ENCODE peak calls at places on chromosome 21, in nine cellular contexts. Z is GM23338, A is fibroblast of lung, X is OCI-LY7, L is IMR-90, F is GM23248, Q is neural progenitor cell, K is PC-3, D is hepatocyte. G is an unnamed sample. For H4K20me1, the result is how much of the 10 kb centered on the place peaks cover.

GRCh38 chr21:17370263-17370662 is 142.6 kb upstream of the CXADR start:
- DNase-seq in A (no peak), L (no peak), D (peak), F (no peak), Z (peak), K (peak), X (no peak), Q (no peak), G (no peak)

GRCh38 chr21:31279986-31280385 is 64.1 kb downstream of the TIAM1 start:
- DNase-seq in K (no peak), L (peak), D (no peak), X (no peak), F (no peak), A (no peak), Z (no peak), Q (no peak), G (no peak)

GRCh38 chr21:41851090-41851790 is 27.9 kb downstream of the PRDM15 start:
- DNase-seq in L (no peak), X (no peak), Q (no peak), D (no peak), K (no peak), Z (no peak), A (no peak), F (no peak), G (no peak)

GRCh38 chr21:32611471-32611997 is 643 bp downstream of the CFAP298 start:
- DNase-seq in K (peak), Q (peak), D (peak), L (peak), A (no peak), Z (peak), F (peak), X (peak), G (peak)

GRCh38 chr21:30168086-30168485 is 1.5 kb upstream of the CLDN17 start:
- DNase-seq in A (no peak), D (no peak), F (no peak), X (no peak), Z (no peak), K (peak), Q (no peak), L (no peak), G (no peak)

GRCh38 chr21:42003051-42003461 is 7.1 kb downstream of the ZBTB21 start:
- DNase-seq in Z (no peak), L (peak), Q (no peak), K (peak), A (no peak), X (no peak), F (peak), D (no peak), G (no peak)

GRCh38 chr21:38474796-38475195 is 23.5 kb downstream of the ERG start:
- DNase-seq in K (no peak), Q (no peak), Z (no peak), X (no peak), A (no peak), L (no peak), D (no peak), F (no peak), G (no peak)

GRCh38 chr21:18244721-18245486 is at the start of gene CHODL:
- DNase-seq in Z (peak), L (no peak), K (no peak), F (no peak), Q (peak), D (peak), X (no peak), A (peak), G (no peak)

GRCh38 chr21:36751383-36751782 is 52.5 kb downstream of the SIM2 start:
- DNase-seq in X (no peak), A (no peak), F (no peak), Q (no peak), L (no peak), K (no peak), D (no peak), Z (peak), G (no peak)

GRCh38 chr21:38315155-38315554 is 58.4 kb downstream of the KCNJ15 start:
- DNase-seq in Z (no peak), D (no peak), X (no peak), F (no peak), Q (no peak), K (no peak), A (no peak), L (no peak), G (no peak)

GRCh38 chr21:38479641-38480515 is 18.4 kb downstream of the ERG start:
- DNase-seq in F (no peak), Z (no peak), K (no peak), X (no peak), Q (no peak), L (no peak), D (no peak), A (no peak), G (no peak)

GRCh38 chr21:36321325-36322082 is 1.5 kb downstream of the MORC3 start:
- DNase-seq in A (peak), D (peak), K (peak), L (peak), X (peak), Q (peak), F (peak), Z (peak), G (peak)

GRCh38 chr21:16084776-16085364 is 355.1 kb downstream of the USP25 start:
- DNase-seq in X (no peak), F (peak), L (peak), Z (no peak), A (peak), Q (no peak), K (peak), D (no peak), G (no peak)

GRCh38 chr21:41768371-41769042 is 1.7 kb upstream of the RIPK4 start:
- DNase-seq in K (peak), Q (peak), Z (peak), L (peak), A (peak), X (peak), F (peak), D (peak), G (no peak)

GRCh38 chr21:26572668-26573381 is at the start of gene CYYR1:
- DNase-seq in L (no peak), Z (peak), X (no peak), K (no peak), Q (peak), D (peak), F (peak), A (peak), G (no peak)

GRCh38 chr21:18384771-18385170 is 18.8 kb downstream of the TMPRSS15 start:
- DNase-seq in L (no peak), A (no peak), K (peak), X (peak), Q (peak), F (peak), Z (peak), D (peak), G (peak)

GRCh38 chr21:28790335-28790734 is 202.3 kb downstream of the LTN1 start:
- DNase-seq in D (no peak), Q (peak), K (no peak), A (no peak), F (no peak), L (no peak), X (no peak), Z (no peak), G (no peak)

GRCh38 chr21:31644648-31645047 is 14.8 kb upstream of the SOD1 start:
- DNase-seq in F (no peak), Z (no peak), X (no peak), Q (no peak), A (no peak), D (no peak), L (no peak), K (no peak), G (no peak)

GRCh38 chr21:22813201-22813600 is 1815.0 kb downstream of the NCAM2 start:
- DNase-seq in K (no peak), Z (no peak), X (no peak), L (no peak), F (no peak), A (no peak), D (no peak), Q (no peak), G (no peak)

DNA sequence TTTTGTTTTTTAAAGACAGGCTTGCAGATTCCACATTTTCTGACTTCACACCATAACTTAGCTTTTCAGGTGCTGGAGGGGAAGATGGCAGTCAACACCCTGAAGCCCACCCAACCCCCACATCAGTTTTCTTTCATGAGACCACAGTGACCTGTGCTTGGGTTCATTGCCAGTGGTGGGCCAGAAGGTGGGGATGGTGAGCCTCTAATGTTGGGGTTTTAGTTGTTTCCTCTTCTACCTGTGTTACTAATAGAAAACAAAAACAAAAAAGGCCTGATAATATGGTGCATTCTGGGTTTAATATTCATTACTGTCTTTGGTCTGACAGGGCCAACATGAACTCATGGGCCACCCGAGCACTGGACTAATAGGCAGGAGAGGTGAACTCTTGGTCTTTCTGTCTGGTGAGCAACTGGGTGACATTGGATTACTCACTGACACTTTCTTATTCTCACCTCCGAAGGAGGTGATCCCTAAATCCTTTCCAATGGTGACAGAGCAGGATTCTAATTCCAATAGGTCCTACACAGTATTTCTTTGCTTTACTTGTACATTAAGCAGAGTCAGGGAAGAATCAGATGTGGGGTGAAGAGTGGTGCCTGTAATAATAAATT is 132.8 kb downstream of the CLIC6 start:
- DNase-seq in L (no peak), F (no peak), X (peak), Q (no peak), K (peak), D (peak), A (peak), Z (peak), G (peak)
- H4K20me1 ChIP-seq in L (under half), F (under half), X (under half), Q (under half), K (under half), D (under half), A (under half), Z (under half), G (under half)

GRCh38 chr21:43728467-43729390 is 9.8 kb downstream of the PDXK start:
- DNase-seq in K (peak), D (peak), Q (peak), Z (peak), X (peak), L (peak), F (peak), A (peak), G (peak)
- H4K20me1 ChIP-seq in K (under half), D (under half), Q (under half), Z (under half), X (under half), L (under half), F (under half), A (under half), G (under half)

DNA sequence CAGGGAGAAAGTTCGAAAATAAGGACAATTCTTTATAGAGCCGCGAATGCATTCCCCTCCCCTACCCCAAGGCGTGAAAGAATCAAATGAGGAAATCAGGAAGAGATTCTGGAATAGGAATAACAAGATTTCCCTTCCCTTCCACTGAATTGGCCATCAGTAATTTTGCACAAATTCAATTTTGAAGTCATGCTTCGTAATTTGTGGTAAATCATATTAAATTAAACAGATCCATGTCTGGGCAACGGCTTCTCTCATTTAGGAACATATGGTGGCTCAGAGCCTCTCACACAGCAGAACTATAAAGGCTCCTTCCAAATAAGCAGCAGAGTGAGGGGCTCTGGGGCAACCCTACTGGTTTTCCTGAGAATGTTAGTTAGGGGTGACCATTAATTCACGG is 152.9 kb downstream of the CLIC6 start:
- DNase-seq in K (no peak), F (no peak), Z (no peak), L (no peak), Q (no peak), A (no peak), X (no peak), D (no peak), G (no peak)
- H4K20me1 ChIP-seq in K (under half), F (under half), Z (under half), L (half or more), Q (under half), A (under half), X (under half), D (under half), G (under half)

GRCh38 chr21:46054447-46054846 is 43.5 kb upstream of the COL6A2 start:
- DNase-seq in X (no peak), Z (peak), Q (peak), A (peak), D (no peak), K (no peak), F (peak), L (peak), G (no peak)
- H4K20me1 ChIP-seq in X (under half), Z (under half), Q (under half), A (under half), D (under half), K (under half), F (under half), L (under half), G (under half)

DNA sequence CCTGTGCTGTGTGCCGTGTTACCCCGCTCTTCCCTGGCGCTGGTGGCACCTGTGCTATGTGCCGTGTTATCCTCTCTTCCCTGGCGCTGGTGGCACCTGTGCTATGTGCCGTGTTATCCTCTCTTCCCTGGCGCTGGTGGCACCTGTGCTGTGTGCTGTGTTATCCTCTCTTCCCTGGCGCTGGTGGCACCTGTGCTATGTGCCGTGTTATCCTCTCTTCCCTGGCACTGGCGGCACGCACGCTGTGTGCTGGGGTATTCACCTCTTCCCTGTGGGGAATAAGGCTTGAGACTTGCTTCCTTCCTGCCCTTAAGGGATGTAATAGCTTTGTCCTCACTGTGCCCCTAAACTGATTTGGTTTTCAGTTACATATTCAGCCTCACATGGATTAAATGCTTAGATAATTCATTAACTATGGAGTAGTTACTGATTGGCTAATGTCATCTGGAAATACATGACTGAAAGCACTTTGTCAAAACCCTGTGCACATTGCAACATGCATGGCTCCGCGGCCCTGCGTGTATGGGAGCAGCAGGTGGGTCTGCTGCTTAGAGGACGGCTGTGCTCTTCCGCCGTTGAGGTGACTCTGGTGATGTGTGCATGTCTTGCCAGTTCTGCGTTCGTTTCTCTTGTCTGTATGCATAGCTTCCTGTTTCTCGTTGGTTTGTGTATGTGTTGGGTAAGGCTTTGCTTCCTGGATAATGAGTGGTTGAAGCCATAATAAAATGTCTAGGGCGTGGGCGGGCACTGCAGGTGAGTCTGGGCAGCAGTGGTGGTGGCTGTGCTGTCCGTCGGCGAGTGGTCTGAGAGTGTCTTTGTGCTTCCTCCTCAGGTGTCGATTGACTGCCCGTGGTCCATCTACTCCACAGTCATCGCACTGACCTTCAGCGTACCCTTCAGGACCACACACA is 17.9 kb upstream of the PWP2 start:
- DNase-seq in Z (no peak), X (peak), L (no peak), Q (no peak), D (peak), A (no peak), K (no peak), F (no peak), G (no peak)
- H4K20me1 ChIP-seq in Z (under half), X (under half), L (under half), Q (under half), D (under half), A (under half), K (under half), F (under half), G (under half)

GRCh38 chr21:44052071-44052829 is 40.1 kb downstream of the TRAPPC10 start:
- DNase-seq in D (no peak), X (no peak), A (no peak), F (no peak), Q (no peak), K (no peak), Z (no peak), L (peak), G (no peak)

GRCh38 chr21:44051462-44051941 is 39.4 kb downstream of the TRAPPC10 start:
- DNase-seq in L (peak), K (no peak), F (no peak), X (no peak), Z (no peak), Q (no peak), D (no peak), A (peak), G (no peak)

GRCh38 chr21:44054710-44055109 is 42.6 kb downstream of the TRAPPC10 start:
- DNase-seq in L (peak), Q (no peak), F (peak), A (peak), X (no peak), D (peak), Z (no peak), K (no peak), G (no peak)

GRCh38 chr21:44053567-44053966 is 41.5 kb downstream of the TRAPPC10 start:
- DNase-seq in D (no peak), F (no peak), Z (no peak), K (no peak), A (no peak), L (no peak), Q (no peak), X (no peak), G (no peak)

DNA sequence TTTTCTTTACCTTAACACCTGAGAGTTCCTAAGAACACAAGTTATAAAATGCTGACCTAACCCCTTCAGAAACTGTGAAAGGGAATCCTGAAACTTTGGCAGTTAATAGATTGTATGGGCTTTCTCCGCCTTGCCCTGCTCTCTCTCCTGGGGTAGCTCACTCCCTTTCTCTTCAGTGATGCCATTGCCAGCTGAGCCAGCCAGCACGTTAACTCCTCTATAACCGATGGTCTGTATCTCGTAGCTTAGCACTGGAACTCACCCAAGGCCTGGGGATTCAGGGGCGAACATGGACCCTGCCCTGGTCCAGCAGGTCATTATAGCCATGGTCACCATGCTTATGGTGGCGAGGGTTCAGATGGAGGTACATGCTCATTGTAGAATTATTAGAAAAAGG is 40.7 kb downstream of the TRAPPC10 start:
- DNase-seq in A (no peak), Z (no peak), F (no peak), X (no peak), L (no peak), D (no peak), Q (no peak), K (no peak), G (no peak)
- H4K20me1 ChIP-seq in A (under half), Z (under half), F (under half), X (under half), L (under half), D (under half), Q (under half), K (under half), G (under half)

G was measured in Karpas-422.